ENCODE peak calls at places on chromosomes 12 and 14, in seven cellular contexts. V is HCT116, M is keratinocyte, W is neural progenitor cell, L is astrocyte, S is mammary epithelial cell, I is fibroblast of lung. Q is an unnamed sample. For H3K79me2, the result is how much of the 10 kb centered on the place peaks cover.

GRCh38 chr14:72600551-72601330 is 293.2 kb downstream of the DPF3 start:
- DNase-seq in L (no peak), V (no peak), M (no peak), S (no peak), I (no peak), W (peak), Q (no peak)

GRCh38 chr12:32454866-32455265 is 55.5 kb downstream of the FGD4 start:
- DNase-seq in V (no peak), M (no peak), S (no peak), L (no peak), W (peak), I (no peak), Q (no peak)

GRCh38 chr12:77679701-77680100 is 151.0 kb upstream of the NAV3 start:
- DNase-seq in L (peak), V (no peak), W (peak), M (no peak), S (no peak), I (no peak), Q (no peak)

GRCh38 chr14:99729991-99730875 is 46.1 kb downstream of the CYP46A1 start:
- DNase-seq in M (no peak), I (no peak), W (peak), S (no peak), V (no peak), L (no peak), Q (peak)

GRCh38 chr12:43937947-43938346 is 102.1 kb downstream of the TMEM117 start:
- DNase-seq in S (peak), I (peak), W (no peak), M (no peak), V (no peak), L (no peak), Q (peak)

GRCh38 chr12:6306151-6306550 is 4.3 kb upstream of the PLEKHG6 start:
- DNase-seq in I (no peak), S (no peak), L (no peak), W (no peak), M (no peak), V (no peak), Q (no peak)

GRCh38 chr12:114430306-114430705 is 24.4 kb upstream of the TBX5 start:
- DNase-seq in L (peak), S (no peak), M (no peak), W (no peak), V (no peak), I (peak), Q (peak)

GRCh38 chr14:86462193-86462592 is 932.2 kb downstream of the FLRT2 start:
- DNase-seq in I (peak), M (no peak), S (peak), V (no peak), W (peak), L (no peak), Q (peak)

GRCh38 chr12:63151061-63151897 is at the start of gene AVPR1A:
- DNase-seq in S (no peak), L (no peak), W (peak), I (no peak), V (no peak), M (no peak), Q (peak)

GRCh38 chr12:124162151-124163110 is 132.5 kb upstream of the RFLNA start:
- DNase-seq in M (no peak), W (no peak), I (no peak), L (no peak), S (peak), V (peak), Q (no peak)

GRCh38 chr14:39175445-39176262 is 600 bp downstream of the PNN start:
- DNase-seq in W (peak), V (no peak), L (peak), I (no peak), S (peak), M (no peak), Q (peak)

GRCh38 chr12:25072901-25073645 is 121.9 kb downstream of the DNAI7 start:
- DNase-seq in V (no peak), S (no peak), W (no peak), L (no peak), I (no peak), M (no peak), Q (no peak)

GRCh38 chr14:96307434-96307833 is 51.4 kb downstream of the BDKRB1 start:
- DNase-seq in I (no peak), M (no peak), W (no peak), S (no peak), V (no peak), L (no peak), Q (no peak)

GRCh38 chr14:72744416-72745120 is 149.3 kb downstream of the DPF3 start:
- DNase-seq in L (no peak), M (no peak), I (no peak), W (no peak), V (no peak), S (no peak), Q (no peak)

GRCh38 chr12:75212072-75212471 is 2.4 kb upstream of the KCNC2 start:
- DNase-seq in S (no peak), I (no peak), M (no peak), W (no peak), V (no peak), L (peak), Q (no peak)

GRCh38 chr12:75205556-75205955 is 4.1 kb downstream of the KCNC2 start:
- DNase-seq in M (no peak), V (no peak), W (no peak), I (no peak), L (no peak), S (peak), Q (no peak)

GRCh38 chr12:75207338-75208083 is 2.1 kb downstream of the KCNC2 start:
- DNase-seq in S (no peak), L (no peak), V (no peak), M (no peak), I (no peak), W (peak), Q (no peak)

GRCh38 chr12:75209782-75210138 is at the start of gene KCNC2:
- DNase-seq in S (no peak), M (no peak), W (no peak), I (no peak), L (no peak), V (no peak), Q (no peak)

GRCh38 chr12:75208851-75209781 is 523 bp downstream of the KCNC2 start:
- DNase-seq in I (peak), M (no peak), W (peak), V (no peak), L (peak), S (peak), Q (peak)
- H2AFZ ChIP-seq in I (no peak), M (no peak), W (peak), V (no peak), L (peak), S (no peak), Q (no peak)

DNA sequence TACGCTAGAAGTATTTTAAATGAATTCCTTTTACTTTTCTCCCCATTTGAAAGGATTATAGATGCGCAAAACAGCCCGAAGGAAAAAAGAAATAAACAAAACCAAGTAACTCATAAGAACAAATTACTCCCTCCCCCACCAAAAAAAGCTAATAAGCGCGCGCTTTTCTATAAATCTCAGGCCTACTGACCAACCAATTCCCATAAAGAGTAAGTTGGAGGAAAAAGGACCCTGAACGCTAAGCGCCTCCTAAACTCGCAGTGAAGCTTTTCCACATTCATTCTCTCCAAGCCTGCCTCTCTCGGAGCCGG is 583 bp downstream of the MBIP start:
- DNase-seq in L (peak), V (no peak), I (no peak), M (no peak), W (no peak), S (no peak), Q (no peak)
- H3K79me2 ChIP-seq in L (half or more), V (half or more), I (under half), M (under half), W (half or more), S (half or more), Q (half or more)

GRCh38 chr14:103449762-103450161 is 64.5 kb downstream of the MARK3 start:
- DNase-seq in W (no peak), I (no peak), M (no peak), S (no peak), V (no peak), L (no peak), Q (no peak)

GRCh38 chr14:103453791-103454190 is 68.6 kb downstream of the MARK3 start:
- DNase-seq in V (no peak), L (no peak), W (no peak), I (no peak), M (no peak), S (no peak), Q (no peak)

GRCh38 chr14:103448097-103448496 is 62.9 kb downstream of the MARK3 start:
- DNase-seq in M (no peak), S (peak), V (no peak), I (no peak), W (no peak), L (no peak), Q (no peak)

GRCh38 chr14:103451401-103451800 is 66.2 kb downstream of the MARK3 start:
- DNase-seq in L (no peak), W (no peak), V (no peak), S (no peak), M (no peak), I (no peak), Q (no peak)

DNA sequence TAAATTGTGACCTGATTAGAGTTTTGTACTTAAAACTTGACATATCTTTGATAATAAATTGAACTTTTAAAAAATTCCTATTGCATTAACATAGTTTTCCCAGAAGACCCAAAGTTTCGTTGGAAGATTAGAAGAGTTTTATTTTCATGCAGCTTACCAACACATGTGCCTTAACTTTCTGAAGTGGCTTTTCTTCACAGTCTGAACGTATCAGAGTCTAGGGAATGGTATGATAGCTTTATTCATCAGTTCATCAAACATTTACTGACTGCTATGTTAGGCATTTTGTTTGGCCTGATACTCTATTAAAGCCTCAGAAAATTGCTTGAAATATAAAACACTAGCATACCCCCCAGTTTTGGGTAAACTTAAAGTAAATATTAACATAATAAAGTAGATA is 65.2 kb downstream of the MARK3 start:
- DNase-seq in I (no peak), L (no peak), W (no peak), V (no peak), S (no peak), M (no peak), Q (peak)
- H3K9ac ChIP-seq in I (no peak), L (no peak), W (no peak), V (no peak), S (no peak), M (no peak), Q (no peak)

GRCh38 chr14:54877015-54877702 is 25.5 kb downstream of the GCH1 start:
- DNase-seq in W (no peak), V (no peak), L (peak), S (no peak), I (no peak), M (no peak), Q (no peak)
- H2AFZ ChIP-seq in W (no peak), V (no peak), L (no peak), S (no peak), I (no peak), M (no peak), Q (no peak)

DNA sequence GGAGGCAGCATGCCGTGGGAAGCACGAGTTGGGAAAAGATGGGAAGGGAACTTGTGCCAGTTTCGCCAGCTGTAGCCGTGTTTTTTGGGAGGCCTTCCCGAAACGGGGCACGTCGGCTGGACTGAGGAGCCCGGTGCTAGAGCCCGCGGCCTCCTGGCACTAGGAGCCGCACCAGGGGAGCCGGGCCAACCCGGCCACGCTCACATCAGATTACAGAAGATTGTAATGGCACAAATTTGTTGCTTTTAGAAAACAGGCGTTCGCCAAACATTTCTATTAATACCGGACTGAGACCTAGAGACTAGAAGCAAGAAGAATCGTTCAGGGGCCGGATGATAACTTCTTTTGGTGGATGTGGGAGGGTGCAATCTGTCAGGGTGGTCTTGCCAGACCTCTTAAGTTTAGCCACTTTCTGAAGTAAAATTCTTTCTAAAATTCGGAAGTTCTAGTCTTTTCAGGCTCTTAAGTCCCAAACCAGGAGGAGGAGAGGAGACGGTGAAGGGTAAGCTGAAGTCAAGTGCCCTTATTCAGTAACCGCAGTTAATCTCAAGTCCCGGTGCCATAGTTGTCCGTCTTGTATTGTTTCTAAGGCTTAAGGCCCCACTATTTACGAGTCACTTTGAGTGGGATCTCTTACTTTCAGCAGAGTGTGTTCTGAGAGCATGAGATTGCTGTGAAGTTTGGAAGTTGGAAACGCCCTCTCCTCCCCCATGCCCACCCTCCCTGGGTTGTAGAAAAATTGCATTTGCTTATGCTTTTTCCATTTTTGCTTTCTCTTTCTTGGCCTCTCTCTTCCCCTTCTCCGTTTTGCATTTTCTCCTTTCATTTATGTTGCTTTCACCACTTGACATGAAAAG is 1.4 kb downstream of the RASSF3 start:
- DNase-seq in I (peak), S (peak), L (peak), V (no peak), W (peak), M (no peak), Q (peak)
- H3K79me2 ChIP-seq in I (half or more), S (half or more), L (half or more), V (half or more), W (half or more), M (under half), Q (under half)

DNA sequence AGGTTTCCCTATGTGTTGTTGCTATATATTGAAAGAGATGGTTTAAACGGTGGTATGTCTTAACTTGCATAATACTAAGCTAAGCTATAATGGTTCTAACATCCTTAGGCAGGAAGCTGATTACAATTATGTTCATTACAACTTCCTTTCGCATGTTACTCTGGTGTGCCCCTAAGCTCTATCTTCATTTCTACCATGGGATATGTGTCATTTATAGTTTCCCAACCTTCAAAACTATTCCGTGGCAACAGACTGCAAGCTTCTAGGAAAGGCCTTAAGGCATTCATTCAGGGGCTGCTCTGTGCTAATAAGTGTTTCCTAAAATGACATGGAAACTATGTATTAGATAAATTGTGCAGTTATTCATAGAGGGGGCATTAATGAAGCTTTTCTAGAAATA is 294.6 kb downstream of the GXYLT1 start:
- DNase-seq in M (no peak), I (no peak), S (no peak), L (no peak), W (no peak), V (no peak), Q (no peak)
- H3K9ac ChIP-seq in M (no peak), I (no peak), S (no peak), L (no peak), W (no peak), V (no peak), Q (no peak)

GRCh38 chr14:79134346-79134745 is 964.2 kb downstream of the NRXN3 start:
- DNase-seq in L (no peak), V (no peak), I (no peak), W (no peak), S (no peak), M (no peak), Q (no peak)
- H2AFZ ChIP-seq in L (no peak), V (no peak), I (no peak), W (no peak), S (no peak), M (no peak), Q (no peak)

GRCh38 chr14:74567219-74567618 is 44.8 kb downstream of the LTBP2 start:
- DNase-seq in V (no peak), M (no peak), S (no peak), I (no peak), W (no peak), L (no peak), Q (no peak)
- H3K79me2 ChIP-seq in V (under half), M (under half), S (half or more), I (half or more), W (under half), L (half or more), Q (half or more)

DNA sequence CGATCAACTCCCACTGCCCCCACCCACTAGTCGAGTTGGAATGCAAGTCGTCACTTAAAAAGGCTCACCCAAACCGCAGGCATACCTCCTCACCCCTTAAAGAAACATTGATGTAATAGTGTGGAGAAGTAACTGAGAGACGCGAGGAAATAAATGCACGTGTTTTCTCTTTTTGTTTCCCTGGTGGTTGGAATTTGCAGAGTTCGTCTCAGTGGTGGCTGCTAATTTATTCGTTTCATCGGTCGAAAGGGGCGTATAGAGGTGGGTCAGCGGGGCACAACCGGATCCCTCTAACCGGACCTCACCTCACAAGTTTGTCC is 5.1 kb upstream of the NPAS3 start:
- DNase-seq in M (no peak), S (no peak), I (no peak), L (peak), V (no peak), W (peak), Q (peak)
- H3K9ac ChIP-seq in M (no peak), S (no peak), I (no peak), L (peak), V (no peak), W (no peak), Q (no peak)